ENCODE peak calls at places on chromosomes 7 and 10, in eight cellular contexts. One of them, this sample, is unnamed.
A peak's percentile ranks its signal among the peaks of the same experiment; 100 is the strongest.

GRCh38 chr10:104688251-104688650 is 47.2 kb downstream of the SORCS3 start:
- DNase-seq in DMS153: no peak
- DNase-seq in LHCN-M2: no peak
- DNase-seq in ELF-1: no peak
- DNase-seq in NCI-H1694: no peak
- DNase-seq in CD4-positive, alpha-beta T cell: no peak
- DNase-seq in posterior cingulate gyrus: peak; percentile 72
- DNase-seq in heart right ventricle: no peak
- DNase-seq in this sample: no peak

GRCh38 chr10:92042541-92042940 is 119.0 kb downstream of the BTAF1 start:
- DNase-seq in DMS153: no peak
- DNase-seq in LHCN-M2: no peak
- DNase-seq in ELF-1: peak; percentile 39
- DNase-seq in NCI-H1694: no peak
- DNase-seq in CD4-positive, alpha-beta T cell: no peak
- DNase-seq in posterior cingulate gyrus: no peak
- DNase-seq in heart right ventricle: no peak
- DNase-seq in this sample: no peak

GRCh38 chr10:86286591-86287421 is 79.8 kb downstream of the GRID1 start:
- DNase-seq in DMS153: no peak
- DNase-seq in LHCN-M2: no peak
- DNase-seq in ELF-1: no peak
- DNase-seq in NCI-H1694: no peak
- DNase-seq in CD4-positive, alpha-beta T cell: no peak
- DNase-seq in posterior cingulate gyrus: no peak
- DNase-seq in heart right ventricle: no peak
- DNase-seq in this sample: no peak

GRCh38 chr7:94761451-94761850 is 105.5 kb upstream of the SGCE start:
- DNase-seq in DMS153: peak; percentile 12
- DNase-seq in LHCN-M2: no peak
- DNase-seq in ELF-1: no peak
- DNase-seq in NCI-H1694: no peak
- DNase-seq in CD4-positive, alpha-beta T cell: no peak
- DNase-seq in posterior cingulate gyrus: no peak
- DNase-seq in heart right ventricle: no peak
- DNase-seq in this sample: no peak

GRCh38 chr7:105719395-105719794 is 138.1 kb upstream of the EFCAB10 start:
- DNase-seq in DMS153: peak; percentile 35
- DNase-seq in LHCN-M2: no peak
- DNase-seq in ELF-1: no peak
- DNase-seq in NCI-H1694: no peak
- DNase-seq in CD4-positive, alpha-beta T cell: no peak
- DNase-seq in posterior cingulate gyrus: no peak
- DNase-seq in heart right ventricle: no peak
- DNase-seq in this sample: no peak

GRCh38 chr10:124743188-124744046 is 761 bp downstream of the FAM53B start:
- DNase-seq in DMS153: no peak
- DNase-seq in LHCN-M2: peak; percentile 31
- DNase-seq in ELF-1: peak; percentile 57
- DNase-seq in NCI-H1694: no peak
- DNase-seq in CD4-positive, alpha-beta T cell: no peak
- DNase-seq in posterior cingulate gyrus: no peak
- DNase-seq in heart right ventricle: no peak
- DNase-seq in this sample: no peak

GRCh38 chr7:107594961-107595737 is 15.1 kb downstream of the BCAP29 start:
- DNase-seq in DMS153: no peak
- DNase-seq in LHCN-M2: peak; percentile 91
- DNase-seq in ELF-1: peak; percentile 42
- DNase-seq in NCI-H1694: no peak
- DNase-seq in CD4-positive, alpha-beta T cell: no peak
- DNase-seq in posterior cingulate gyrus: no peak
- DNase-seq in heart right ventricle: peak; percentile 29
- DNase-seq in this sample: no peak

GRCh38 chr10:99964791-99965190 is 45.0 kb downstream of the DNMBP start:
- DNase-seq in DMS153: no peak
- DNase-seq in LHCN-M2: peak; percentile 52
- DNase-seq in ELF-1: no peak
- DNase-seq in NCI-H1694: no peak
- DNase-seq in CD4-positive, alpha-beta T cell: no peak
- DNase-seq in posterior cingulate gyrus: no peak
- DNase-seq in heart right ventricle: no peak
- DNase-seq in this sample: no peak

GRCh38 chr10:77073066-77073960 is 564.3 kb downstream of the KCNMA1 start:
- DNase-seq in DMS153: no peak
- DNase-seq in LHCN-M2: no peak
- DNase-seq in ELF-1: no peak
- DNase-seq in NCI-H1694: no peak
- DNase-seq in CD4-positive, alpha-beta T cell: no peak
- DNase-seq in posterior cingulate gyrus: no peak
- DNase-seq in heart right ventricle: no peak
- DNase-seq in this sample: no peak

GRCh38 chr10:17961551-17962422 is 10.1 kb downstream of the SLC39A12 start:
- DNase-seq in DMS153: no peak
- DNase-seq in LHCN-M2: peak; percentile 49
- DNase-seq in ELF-1: no peak
- DNase-seq in NCI-H1694: no peak
- DNase-seq in CD4-positive, alpha-beta T cell: no peak
- DNase-seq in posterior cingulate gyrus: no peak
- DNase-seq in heart right ventricle: no peak
- DNase-seq in this sample: no peak

GRCh38 chr7:45658716-45659495 is 84.7 kb downstream of the ADCY1 start:
- DNase-seq in DMS153: no peak
- DNase-seq in LHCN-M2: no peak
- DNase-seq in ELF-1: no peak
- DNase-seq in NCI-H1694: no peak
- DNase-seq in CD4-positive, alpha-beta T cell: no peak
- DNase-seq in posterior cingulate gyrus: no peak
- DNase-seq in heart right ventricle: no peak
- DNase-seq in this sample: no peak

GRCh38 chr10:54866666-54867065 is 65.6 kb upstream of the PCDH15 start:
- DNase-seq in DMS153: no peak
- DNase-seq in LHCN-M2: no peak
- DNase-seq in ELF-1: no peak
- DNase-seq in NCI-H1694: no peak
- DNase-seq in CD4-positive, alpha-beta T cell: no peak
- DNase-seq in posterior cingulate gyrus: no peak
- DNase-seq in heart right ventricle: no peak
- DNase-seq in this sample: no peak

GRCh38 chr10:73646598-73647041 is 5.3 kb upstream of the MYOZ1 start:
- DNase-seq in DMS153: no peak
- DNase-seq in LHCN-M2: no peak
- DNase-seq in ELF-1: peak; percentile 45
- DNase-seq in NCI-H1694: no peak
- DNase-seq in CD4-positive, alpha-beta T cell: no peak
- DNase-seq in posterior cingulate gyrus: no peak
- DNase-seq in heart right ventricle: no peak
- DNase-seq in this sample: no peak

GRCh38 chr7:103735377-103735776 is 254.1 kb downstream of the RELN start:
- DNase-seq in DMS153: peak; percentile 28
- DNase-seq in LHCN-M2: peak; percentile 12
- DNase-seq in ELF-1: no peak
- DNase-seq in NCI-H1694: no peak
- DNase-seq in CD4-positive, alpha-beta T cell: no peak
- DNase-seq in posterior cingulate gyrus: no peak
- DNase-seq in heart right ventricle: no peak
- DNase-seq in this sample: no peak

GRCh38 chr7:128725524-128725923 is 13.6 kb upstream of the CALU start:
- DNase-seq in DMS153: no peak
- DNase-seq in LHCN-M2: no peak
- DNase-seq in ELF-1: no peak
- DNase-seq in NCI-H1694: no peak
- DNase-seq in CD4-positive, alpha-beta T cell: no peak
- DNase-seq in posterior cingulate gyrus: no peak
- DNase-seq in heart right ventricle: no peak
- DNase-seq in this sample: no peak

GRCh38 chr10:21495686-21496284 is 29.7 kb downstream of the SKIDA1 start:
- DNase-seq in DMS153: peak; percentile 25
- DNase-seq in LHCN-M2: peak; percentile 71
- DNase-seq in ELF-1: peak; percentile 96
- DNase-seq in NCI-H1694: peak; percentile 71
- DNase-seq in CD4-positive, alpha-beta T cell: peak; percentile 92
- DNase-seq in posterior cingulate gyrus: peak; percentile 86
- DNase-seq in heart right ventricle: peak; percentile 81
- DNase-seq in this sample: peak; percentile 83

GRCh38 chr7:115417662-115418061 is 495.8 kb downstream of the MDFIC start:
- DNase-seq in DMS153: no peak
- DNase-seq in LHCN-M2: no peak
- DNase-seq in ELF-1: peak; percentile 18
- DNase-seq in NCI-H1694: no peak
- DNase-seq in CD4-positive, alpha-beta T cell: no peak
- DNase-seq in posterior cingulate gyrus: no peak
- DNase-seq in heart right ventricle: no peak
- DNase-seq in this sample: no peak

GRCh38 chr7:101172854-101173751 is 7.0 kb downstream of the NAT16 start:
- DNase-seq in DMS153: peak; percentile 67
- DNase-seq in LHCN-M2: peak; percentile 81
- DNase-seq in ELF-1: no peak
- DNase-seq in NCI-H1694: peak; percentile 43
- DNase-seq in CD4-positive, alpha-beta T cell: no peak
- DNase-seq in posterior cingulate gyrus: no peak
- DNase-seq in heart right ventricle: peak; percentile 55
- DNase-seq in this sample: no peak

GRCh38 chr7:136136906-136137305 is 159.7 kb upstream of the MTPN start:
- DNase-seq in DMS153: no peak
- DNase-seq in LHCN-M2: no peak
- DNase-seq in ELF-1: no peak
- DNase-seq in NCI-H1694: no peak
- DNase-seq in CD4-positive, alpha-beta T cell: no peak
- DNase-seq in posterior cingulate gyrus: no peak
- DNase-seq in heart right ventricle: no peak
- DNase-seq in this sample: no peak

GRCh38 chr7:149397470-149397869 is 63.4 kb downstream of the ZNF777 start:
- DNase-seq in DMS153: no peak
- DNase-seq in LHCN-M2: no peak
- DNase-seq in ELF-1: no peak
- DNase-seq in NCI-H1694: no peak
- DNase-seq in CD4-positive, alpha-beta T cell: no peak
- DNase-seq in posterior cingulate gyrus: no peak
- DNase-seq in heart right ventricle: peak; percentile 13
- DNase-seq in this sample: no peak

GRCh38 chr7:130020434-130020833 is 30.7 kb downstream of the ZC3HC1 start:
- DNase-seq in DMS153: no peak
- DNase-seq in LHCN-M2: no peak
- DNase-seq in ELF-1: no peak
- DNase-seq in NCI-H1694: no peak
- DNase-seq in CD4-positive, alpha-beta T cell: no peak
- DNase-seq in posterior cingulate gyrus: no peak
- DNase-seq in heart right ventricle: no peak
- DNase-seq in this sample: no peak

GRCh38 chr7:139798221-139798620 is 20.4 kb upstream of the HIPK2 start:
- DNase-seq in DMS153: peak; percentile 51
- DNase-seq in LHCN-M2: no peak
- DNase-seq in ELF-1: no peak
- DNase-seq in NCI-H1694: no peak
- DNase-seq in CD4-positive, alpha-beta T cell: no peak
- DNase-seq in posterior cingulate gyrus: no peak
- DNase-seq in heart right ventricle: no peak
- DNase-seq in this sample: no peak

GRCh38 chr7:132526111-132526741 is 50.0 kb downstream of the PLXNA4 start:
- DNase-seq in DMS153: no peak
- DNase-seq in LHCN-M2: no peak
- DNase-seq in ELF-1: no peak
- DNase-seq in NCI-H1694: no peak
- DNase-seq in CD4-positive, alpha-beta T cell: no peak
- DNase-seq in posterior cingulate gyrus: no peak
- DNase-seq in heart right ventricle: no peak
- DNase-seq in this sample: no peak

GRCh38 chr7:20783716-20784310 is 2.9 kb downstream of the SP8 start:
- DNase-seq in DMS153: no peak
- DNase-seq in LHCN-M2: no peak
- DNase-seq in ELF-1: peak; percentile 82
- DNase-seq in NCI-H1694: no peak
- DNase-seq in CD4-positive, alpha-beta T cell: no peak
- DNase-seq in posterior cingulate gyrus: no peak
- DNase-seq in heart right ventricle: no peak
- DNase-seq in this sample: no peak

GRCh38 chr7:45181991-45182855 is 24.6 kb downstream of the RAMP3 start:
- DNase-seq in DMS153: no peak
- DNase-seq in LHCN-M2: no peak
- DNase-seq in ELF-1: no peak
- DNase-seq in NCI-H1694: no peak
- DNase-seq in CD4-positive, alpha-beta T cell: no peak
- DNase-seq in posterior cingulate gyrus: no peak
- DNase-seq in heart right ventricle: no peak
- DNase-seq in this sample: no peak

GRCh38 chr10:132541601-132542011 is 4.0 kb downstream of the INPP5A start:
- DNase-seq in DMS153: no peak
- DNase-seq in LHCN-M2: no peak
- DNase-seq in ELF-1: no peak
- DNase-seq in NCI-H1694: no peak
- DNase-seq in CD4-positive, alpha-beta T cell: no peak
- DNase-seq in posterior cingulate gyrus: no peak
- DNase-seq in heart right ventricle: no peak
- DNase-seq in this sample: no peak

GRCh38 chr7:33809218-33809617 is 96.1 kb upstream of the BMPER start:
- DNase-seq in DMS153: no peak
- DNase-seq in LHCN-M2: no peak
- DNase-seq in ELF-1: no peak
- DNase-seq in NCI-H1694: no peak
- DNase-seq in CD4-positive, alpha-beta T cell: no peak
- DNase-seq in posterior cingulate gyrus: no peak
- DNase-seq in heart right ventricle: no peak
- DNase-seq in this sample: no peak

GRCh38 chr7:153188630-153189029 is 429.1 kb downstream of the ACTR3B start:
- DNase-seq in DMS153: no peak
- DNase-seq in LHCN-M2: no peak
- DNase-seq in ELF-1: no peak
- DNase-seq in NCI-H1694: no peak
- DNase-seq in CD4-positive, alpha-beta T cell: no peak
- DNase-seq in posterior cingulate gyrus: no peak
- DNase-seq in heart right ventricle: no peak
- DNase-seq in this sample: no peak

GRCh38 chr10:107914450-107915276 is 750.2 kb upstream of the SORCS1 start:
- DNase-seq in DMS153: no peak
- DNase-seq in LHCN-M2: no peak
- DNase-seq in ELF-1: peak; percentile 51
- DNase-seq in NCI-H1694: no peak
- DNase-seq in CD4-positive, alpha-beta T cell: no peak
- DNase-seq in posterior cingulate gyrus: peak; percentile 26
- DNase-seq in heart right ventricle: no peak
- DNase-seq in this sample: no peak

GRCh38 chr10:102596506-102596971 is 47.7 kb upstream of the TRIM8 start:
- DNase-seq in DMS153: peak; percentile 57
- DNase-seq in LHCN-M2: peak; percentile 64
- DNase-seq in ELF-1: peak; percentile 76
- DNase-seq in NCI-H1694: peak; percentile 62
- DNase-seq in CD4-positive, alpha-beta T cell: no peak
- DNase-seq in posterior cingulate gyrus: peak; percentile 65
- DNase-seq in heart right ventricle: no peak
- DNase-seq in this sample: peak; percentile 20

GRCh38 chr10:12945709-12946359 is 55.7 kb downstream of the CCDC3 start:
- DNase-seq in DMS153: no peak
- DNase-seq in LHCN-M2: peak; percentile 47
- DNase-seq in ELF-1: no peak
- DNase-seq in NCI-H1694: no peak
- DNase-seq in CD4-positive, alpha-beta T cell: no peak
- DNase-seq in posterior cingulate gyrus: no peak
- DNase-seq in heart right ventricle: no peak
- DNase-seq in this sample: no peak

GRCh38 chr7:50837965-50838364 is 55.3 kb upstream of the GRB10 start:
- DNase-seq in DMS153: no peak
- DNase-seq in LHCN-M2: peak; percentile 84
- DNase-seq in ELF-1: no peak
- DNase-seq in NCI-H1694: no peak
- DNase-seq in CD4-positive, alpha-beta T cell: no peak
- DNase-seq in posterior cingulate gyrus: no peak
- DNase-seq in heart right ventricle: no peak
- DNase-seq in this sample: no peak

GRCh38 chr7:95910341-95910740 is 138.0 kb downstream of the DYNC1I1 start:
- DNase-seq in DMS153: no peak
- DNase-seq in LHCN-M2: no peak
- DNase-seq in ELF-1: no peak
- DNase-seq in NCI-H1694: no peak
- DNase-seq in CD4-positive, alpha-beta T cell: no peak
- DNase-seq in posterior cingulate gyrus: no peak
- DNase-seq in heart right ventricle: no peak
- DNase-seq in this sample: no peak

This sample was measured in CD8-positive, alpha-beta T cell.